ENCODE peak calls at places on chromosome 18, in ten cellular contexts. E, A, N, L, I, Y, P, W, C and R are unnamed samples.

GRCh38 chr18:51614033-51614432 is 416.6 kb upstream of the MEX3C start:
- DNase-seq in E (no peak), A (no peak), N (no peak), L (peak), I (no peak), Y (no peak), P (no peak), W (no peak), C (no peak), R (no peak)

GRCh38 chr18:58387716-58388115 is 241.2 kb downstream of the ALPK2 start:
- DNase-seq in E (no peak), A (no peak), N (no peak), L (no peak), I (no peak), Y (no peak), P (no peak), W (no peak), C (no peak), R (peak)

GRCh38 chr18:74623047-74623816 is 25.6 kb downstream of the ZNF407 start:
- DNase-seq in E (no peak), A (no peak), N (no peak), L (no peak), I (no peak), Y (peak), P (no peak), W (peak), C (no peak), R (no peak)

GRCh38 chr18:58723810-58724602 is 52.7 kb downstream of the MALT1 start:
- DNase-seq in E (no peak), A (peak), N (no peak), L (no peak), I (no peak), Y (no peak), P (no peak), W (no peak), C (no peak), R (no peak)

GRCh38 chr18:8747440-8747937 is 42.1 kb downstream of the MTCL1 start:
- DNase-seq in E (no peak), A (no peak), N (no peak), L (no peak), I (no peak), Y (no peak), P (no peak), W (no peak), C (no peak), R (no peak)

GRCh38 chr18:49476664-49477411 is 10.2 kb downstream of the C18orf32 start:
- DNase-seq in E (no peak), A (no peak), N (no peak), L (no peak), I (no peak), Y (no peak), P (no peak), W (peak), C (no peak), R (no peak)

GRCh38 chr18:45684341-45685115 is 39.5 kb upstream of the SLC14A1 start:
- DNase-seq in E (no peak), A (no peak), N (no peak), L (no peak), I (no peak), Y (no peak), P (no peak), W (no peak), C (no peak), R (no peak)

GRCh38 chr18:9335255-9336045 is 877 bp downstream of the TWSG1 start:
- DNase-seq in E (no peak), A (no peak), N (no peak), L (no peak), I (no peak), Y (no peak), P (no peak), W (peak), C (no peak), R (no peak)

GRCh38 chr18:12036201-12036751 is 55.0 kb downstream of the IMPA2 start:
- DNase-seq in E (no peak), A (no peak), N (no peak), L (no peak), I (no peak), Y (no peak), P (no peak), W (no peak), C (no peak), R (no peak)

GRCh38 chr18:37309059-37309458 is 256.5 kb downstream of the CELF4 start:
- DNase-seq in E (no peak), A (no peak), N (no peak), L (peak), I (no peak), Y (no peak), P (no peak), W (peak), C (no peak), R (no peak)

GRCh38 chr18:58180738-58181353 is 136.8 kb downstream of the NEDD4L start:
- DNase-seq in E (peak), A (peak), N (peak), L (peak), I (no peak), Y (no peak), P (no peak), W (peak), C (no peak), R (no peak)

GRCh38 chr18:67788784-67789545 is 272.4 kb upstream of the DSEL start:
- DNase-seq in E (no peak), A (no peak), N (no peak), L (no peak), I (peak), Y (no peak), P (no peak), W (no peak), C (no peak), R (no peak)

DNA sequence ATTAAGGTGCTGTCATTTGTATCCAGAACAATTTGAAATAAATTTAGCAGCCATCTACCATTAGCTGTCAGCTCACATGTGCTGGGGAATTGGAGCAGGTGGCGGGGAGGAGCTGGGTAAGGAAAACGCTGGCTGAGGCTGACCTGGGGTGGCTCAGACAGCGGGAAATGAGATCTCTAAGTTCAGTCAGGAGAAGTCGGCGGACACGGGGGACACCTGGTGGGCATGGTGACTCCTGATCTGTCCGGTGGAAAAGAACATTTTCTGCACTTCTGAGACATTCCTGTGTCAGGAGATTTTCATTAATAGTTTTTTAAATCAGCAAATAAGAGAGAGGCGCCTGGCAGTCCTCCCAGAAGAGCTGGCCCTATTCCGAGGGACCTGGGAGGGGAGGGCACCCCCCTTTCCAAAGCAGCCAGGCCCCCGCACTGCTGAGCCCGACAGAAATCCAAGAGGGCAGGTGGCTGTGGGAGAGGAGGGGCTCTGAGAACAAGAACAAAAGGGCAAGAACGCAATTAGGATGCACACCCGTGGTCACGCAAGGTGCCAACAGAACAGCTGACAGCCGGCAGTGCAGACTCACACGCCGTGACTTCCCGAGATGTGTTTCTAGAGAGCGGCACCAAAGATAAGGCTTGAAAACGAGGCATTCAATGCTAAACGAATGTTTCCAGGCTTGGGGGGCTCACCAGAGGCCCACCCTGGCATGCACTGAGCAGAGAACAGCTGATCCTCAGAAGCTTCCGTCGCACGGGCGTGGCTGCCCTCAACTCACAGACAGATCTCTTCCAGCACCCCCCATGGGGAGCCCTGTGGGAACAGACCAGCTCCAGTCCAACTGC is 26.4 kb downstream of the SLC66A2 start:
- DNase-seq in E (peak), A (no peak), N (peak), L (no peak), I (peak), Y (no peak), P (peak), W (no peak), C (no peak), R (peak)
- TF ChIP-seq POLR2AphosphoS5 in E (no peak), A (no peak), N (no peak), L (no peak), I (peak), Y (no peak), P (no peak), W (no peak), C (no peak), R (no peak)

DNA sequence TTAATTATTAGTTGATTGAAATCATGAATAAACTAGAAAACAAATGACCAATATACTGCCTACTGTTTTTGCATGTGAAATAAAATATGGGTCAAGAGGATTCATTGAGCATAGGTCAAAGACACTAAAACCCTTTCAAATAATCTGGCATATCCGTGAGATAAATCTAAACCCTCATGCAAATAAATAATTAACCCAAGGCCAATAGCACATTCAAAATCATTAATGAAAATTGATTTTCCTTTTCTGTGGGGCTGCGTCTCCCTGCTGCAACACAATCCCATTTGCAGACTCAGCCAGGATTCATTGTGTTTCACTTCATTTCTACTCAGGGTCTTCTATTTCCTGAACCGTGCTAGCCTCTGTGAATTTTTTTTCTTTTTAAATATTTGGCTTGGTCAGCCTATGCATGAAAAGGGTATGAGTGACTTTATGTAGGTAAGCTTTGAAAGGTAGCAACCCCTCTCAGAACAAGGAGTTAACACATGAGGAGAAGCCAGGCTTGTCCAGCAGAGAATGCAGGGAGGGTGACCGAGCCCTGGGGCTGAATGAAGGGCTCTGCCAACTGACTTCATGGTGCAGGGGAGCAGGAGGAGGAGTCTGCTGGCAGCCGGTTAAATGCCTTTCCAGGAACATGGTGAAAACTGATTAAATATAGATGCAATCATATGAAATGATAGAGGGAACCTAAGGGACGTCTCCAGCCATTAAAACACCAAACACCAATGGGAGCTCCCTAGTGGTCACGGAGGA is 10.3 kb upstream of the CTAGE1 start:
- DNase-seq in E (no peak), A (no peak), N (no peak), L (no peak), I (no peak), Y (no peak), P (no peak), W (no peak), C (no peak), R (no peak)
- H3K4me3 ChIP-seq in E (no peak), A (no peak), N (no peak), L (no peak), I (no peak), Y (no peak), P (no peak), W (no peak), C (no peak), R (no peak)

GRCh38 chr18:32021756-32022564 is 3.3 kb downstream of the RNF125 start:
- DNase-seq in E (no peak), A (no peak), N (no peak), L (no peak), I (no peak), Y (no peak), P (no peak), W (no peak), C (no peak), R (no peak)
- TF ChIP-seq POLR2A in E (no peak), A (no peak), N (no peak), L (no peak), I (no peak), Y (no peak), P (no peak), W (no peak), C (no peak), R (no peak)

DNA sequence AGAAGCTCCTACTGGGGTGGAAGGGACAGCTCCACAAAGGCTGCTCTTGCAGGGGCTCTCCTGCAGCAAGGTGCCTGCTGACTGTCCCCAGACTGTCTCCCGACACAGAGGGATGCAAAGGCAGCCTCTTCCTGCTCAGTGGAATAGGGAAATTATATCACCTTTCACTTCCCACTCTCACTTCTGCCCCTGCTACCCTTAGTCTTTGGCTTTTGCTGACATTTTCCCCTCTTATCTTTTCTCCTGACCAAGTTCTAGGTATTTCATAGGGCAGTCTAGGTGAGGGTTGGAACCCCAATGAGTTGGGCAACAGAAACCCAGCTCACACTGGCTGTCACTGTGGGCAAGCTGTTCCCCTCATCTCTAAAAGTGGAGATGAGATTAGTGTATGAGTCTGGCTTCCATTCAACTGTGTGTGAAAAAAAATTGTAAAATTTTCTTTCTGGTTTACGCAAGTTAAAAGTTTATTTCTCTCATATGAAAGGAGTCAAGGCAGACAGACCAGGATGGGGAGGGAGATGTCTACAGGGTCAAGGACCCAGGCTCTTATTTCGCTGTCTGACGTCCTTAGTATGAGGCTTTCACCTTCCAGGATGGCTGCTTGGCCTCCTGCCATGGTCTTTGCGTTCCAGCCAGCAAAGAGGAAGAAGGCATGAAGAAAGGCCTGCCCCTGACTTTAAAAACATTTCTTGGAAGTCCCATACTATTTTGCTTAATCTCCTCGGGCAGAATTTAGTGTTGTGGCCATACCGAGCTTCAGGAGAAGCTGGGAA is 7.5 kb upstream of the MOCOS start:
- DNase-seq in E (peak), A (peak), N (peak), L (no peak), I (no peak), Y (no peak), P (peak), W (peak), C (no peak), R (no peak)
- TF ChIP-seq POLR2AphosphoS5 in E (no peak), A (peak), N (no peak), L (peak), I (no peak), Y (no peak), P (peak), W (no peak), C (no peak), R (no peak)

DNA sequence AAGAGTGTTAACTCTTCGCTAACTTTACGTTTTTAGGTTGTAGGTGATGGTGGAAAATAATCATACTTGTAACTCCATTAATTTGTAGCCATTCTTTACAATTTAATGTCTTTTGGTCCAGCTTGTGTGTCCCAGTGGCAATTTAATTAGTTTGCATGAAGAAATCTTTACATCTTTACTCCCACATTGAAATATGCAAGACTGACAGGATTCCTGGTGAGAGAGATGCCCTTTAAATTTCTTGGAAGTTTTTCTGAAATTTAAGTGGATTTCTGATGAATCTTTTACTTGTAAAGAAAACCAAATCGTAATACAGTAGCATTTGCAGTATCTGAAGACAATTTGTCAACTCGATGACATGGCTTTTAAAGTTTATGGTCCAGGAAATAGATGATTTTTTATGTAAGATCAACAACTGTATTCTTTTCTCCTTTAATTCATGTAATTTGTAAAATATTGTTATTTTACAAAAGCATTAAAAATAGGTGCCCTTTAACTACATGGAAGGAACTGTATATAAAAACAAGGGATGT is 3.0 kb downstream of the PHLPP1 start:
- DNase-seq in E (no peak), A (no peak), N (no peak), L (no peak), I (no peak), Y (no peak), P (no peak), W (no peak), C (no peak), R (no peak)
- H3K4me3 ChIP-seq in E (peak), A (peak), N (peak), L (peak), I (no peak), Y (no peak), P (peak), W (peak), C (peak), R (peak)

GRCh38 chr18:5630057-5630765 is 86.4 kb upstream of the EPB41L3 start:
- DNase-seq in E (peak), A (peak), N (peak), L (no peak), I (peak), Y (no peak), P (peak), W (peak), C (no peak), R (peak)
- TF ChIP-seq POLR2A in E (peak), A (peak), N (no peak), L (no peak), I (no peak), Y (no peak), P (no peak), W (no peak), C (no peak), R (no peak)